ENCODE peak calls at places on chromosomes 4 and X, in five cellular contexts. One of them, this sample, is unnamed.

GRCh38 chrX:110671068-110671803 is 124.4 kb downstream of the CHRDL1 start:
- DNase-seq in progenitor cell of endocrine pancreas: no peak
- DNase-seq in activated naive CD8-positive, alpha-beta T cell treated with anti-CD3 and anti-CD28 coated beads, Interleukin-2, amount 50 U/mL, for 24 hours: no peak
- DNase-seq in HEK293T: no peak
- DNase-seq in bronchial epithelial cell: peak
- DNase-seq in this sample: no peak

GRCh38 chr4:8176547-8177399 is 18.2 kb upstream of the ABLIM2 start:
- DNase-seq in progenitor cell of endocrine pancreas: peak
- DNase-seq in activated naive CD8-positive, alpha-beta T cell treated with anti-CD3 and anti-CD28 coated beads, Interleukin-2, amount 50 U/mL, for 24 hours: peak
- DNase-seq in HEK293T: peak
- DNase-seq in bronchial epithelial cell: peak
- DNase-seq in this sample: no peak

GRCh38 chr4:87078987-87079469 is 141.4 kb downstream of the KLHL8 start:
- DNase-seq in progenitor cell of endocrine pancreas: no peak
- DNase-seq in activated naive CD8-positive, alpha-beta T cell treated with anti-CD3 and anti-CD28 coated beads, Interleukin-2, amount 50 U/mL, for 24 hours: no peak
- DNase-seq in HEK293T: no peak
- DNase-seq in bronchial epithelial cell: peak
- DNase-seq in this sample: no peak

GRCh38 chr4:137755033-137755471 is 222.8 kb upstream of the PCDH18 start:
- DNase-seq in progenitor cell of endocrine pancreas: no peak
- DNase-seq in activated naive CD8-positive, alpha-beta T cell treated with anti-CD3 and anti-CD28 coated beads, Interleukin-2, amount 50 U/mL, for 24 hours: no peak
- DNase-seq in HEK293T: no peak
- DNase-seq in bronchial epithelial cell: peak
- DNase-seq in this sample: peak

GRCh38 chrX:150409964-150410363 is 46.8 kb downstream of the MAMLD1 start:
- DNase-seq in progenitor cell of endocrine pancreas: no peak
- DNase-seq in activated naive CD8-positive, alpha-beta T cell treated with anti-CD3 and anti-CD28 coated beads, Interleukin-2, amount 50 U/mL, for 24 hours: no peak
- DNase-seq in HEK293T: no peak
- DNase-seq in bronchial epithelial cell: no peak
- DNase-seq in this sample: no peak

GRCh38 chr4:61374612-61374920 is 174.4 kb downstream of the ADGRL3 start:
- DNase-seq in progenitor cell of endocrine pancreas: no peak
- DNase-seq in activated naive CD8-positive, alpha-beta T cell treated with anti-CD3 and anti-CD28 coated beads, Interleukin-2, amount 50 U/mL, for 24 hours: no peak
- DNase-seq in HEK293T: peak
- DNase-seq in bronchial epithelial cell: no peak
- DNase-seq in this sample: no peak

GRCh38 chr4:39362827-39363226 is 3.3 kb downstream of the RFC1 start:
- DNase-seq in progenitor cell of endocrine pancreas: no peak
- DNase-seq in activated naive CD8-positive, alpha-beta T cell treated with anti-CD3 and anti-CD28 coated beads, Interleukin-2, amount 50 U/mL, for 24 hours: no peak
- DNase-seq in HEK293T: no peak
- DNase-seq in bronchial epithelial cell: no peak
- DNase-seq in this sample: no peak

GRCh38 chrX:135393046-135393445 is 28.7 kb upstream of the SMIM10L2A start:
- DNase-seq in progenitor cell of endocrine pancreas: no peak
- DNase-seq in activated naive CD8-positive, alpha-beta T cell treated with anti-CD3 and anti-CD28 coated beads, Interleukin-2, amount 50 U/mL, for 24 hours: no peak
- DNase-seq in HEK293T: no peak
- DNase-seq in bronchial epithelial cell: no peak
- DNase-seq in this sample: no peak

GRCh38 chrX:142076633-142077032 is 128.5 kb downstream of the MAGEC2 start:
- DNase-seq in progenitor cell of endocrine pancreas: no peak
- DNase-seq in activated naive CD8-positive, alpha-beta T cell treated with anti-CD3 and anti-CD28 coated beads, Interleukin-2, amount 50 U/mL, for 24 hours: no peak
- DNase-seq in HEK293T: no peak
- DNase-seq in bronchial epithelial cell: no peak
- DNase-seq in this sample: no peak

GRCh38 chr4:144340931-144341330 is 200.4 kb upstream of the GYPA start:
- DNase-seq in progenitor cell of endocrine pancreas: no peak
- DNase-seq in activated naive CD8-positive, alpha-beta T cell treated with anti-CD3 and anti-CD28 coated beads, Interleukin-2, amount 50 U/mL, for 24 hours: no peak
- DNase-seq in HEK293T: no peak
- DNase-seq in bronchial epithelial cell: no peak
- DNase-seq in this sample: no peak

GRCh38 chr4:79250887-79251286 is 75.0 kb downstream of the NAA11 start:
- DNase-seq in progenitor cell of endocrine pancreas: no peak
- DNase-seq in activated naive CD8-positive, alpha-beta T cell treated with anti-CD3 and anti-CD28 coated beads, Interleukin-2, amount 50 U/mL, for 24 hours: no peak
- DNase-seq in HEK293T: no peak
- DNase-seq in bronchial epithelial cell: no peak
- DNase-seq in this sample: no peak

GRCh38 chrX:129655547-129656248 is 942 bp upstream of the APLN start:
- DNase-seq in progenitor cell of endocrine pancreas: no peak
- DNase-seq in activated naive CD8-positive, alpha-beta T cell treated with anti-CD3 and anti-CD28 coated beads, Interleukin-2, amount 50 U/mL, for 24 hours: no peak
- DNase-seq in HEK293T: no peak
- DNase-seq in bronchial epithelial cell: no peak
- DNase-seq in this sample: no peak

GRCh38 chr4:10746371-10747143 is 62.0 kb upstream of the CLNK start:
- DNase-seq in progenitor cell of endocrine pancreas: no peak
- DNase-seq in activated naive CD8-positive, alpha-beta T cell treated with anti-CD3 and anti-CD28 coated beads, Interleukin-2, amount 50 U/mL, for 24 hours: no peak
- DNase-seq in HEK293T: no peak
- DNase-seq in bronchial epithelial cell: no peak
- DNase-seq in this sample: no peak

GRCh38 chrX:38632516-38632915 is 71.2 kb downstream of the TSPAN7 start:
- DNase-seq in progenitor cell of endocrine pancreas: no peak
- DNase-seq in activated naive CD8-positive, alpha-beta T cell treated with anti-CD3 and anti-CD28 coated beads, Interleukin-2, amount 50 U/mL, for 24 hours: no peak
- DNase-seq in HEK293T: no peak
- DNase-seq in bronchial epithelial cell: no peak
- DNase-seq in this sample: no peak

GRCh38 chrX:41900321-41900720 is 23.0 kb downstream of the CASK start:
- DNase-seq in progenitor cell of endocrine pancreas: no peak
- DNase-seq in activated naive CD8-positive, alpha-beta T cell treated with anti-CD3 and anti-CD28 coated beads, Interleukin-2, amount 50 U/mL, for 24 hours: no peak
- DNase-seq in HEK293T: no peak
- DNase-seq in bronchial epithelial cell: no peak
- DNase-seq in this sample: no peak

GRCh38 chrX:1212532-1212931 is at the start of gene CRLF2:
- DNase-seq in progenitor cell of endocrine pancreas: no peak
- DNase-seq in activated naive CD8-positive, alpha-beta T cell treated with anti-CD3 and anti-CD28 coated beads, Interleukin-2, amount 50 U/mL, for 24 hours: peak
- DNase-seq in HEK293T: no peak
- DNase-seq in bronchial epithelial cell: no peak
- DNase-seq in this sample: no peak

GRCh38 chr4:185998791-185999190 is 70.2 kb upstream of the TLR3 start:
- DNase-seq in progenitor cell of endocrine pancreas: no peak
- DNase-seq in activated naive CD8-positive, alpha-beta T cell treated with anti-CD3 and anti-CD28 coated beads, Interleukin-2, amount 50 U/mL, for 24 hours: no peak
- DNase-seq in HEK293T: no peak
- DNase-seq in bronchial epithelial cell: no peak
- DNase-seq in this sample: no peak

This sample was measured in epithelial cell of prostate.